ENCODE peak calls at places on chromosome 1, in eight cellular contexts. E is fibroblast of lung, Y is left ventricle myocardium inferior, P is colonic mucosa, O is lung, G is GM13977, K is Calu3, F is tibial nerve. R is an unnamed sample.

GRCh38 chr1:96722161-96722908 is 751 bp downstream of the PTBP2 start:
- DNase-seq in E (peak; percentile 86), K (peak; percentile 41), G (peak; percentile 69), F (peak; percentile 38), P (peak; percentile 70), O (peak; percentile 45), Y (peak; percentile 66), R (no peak)

GRCh38 chr1:170790651-170791071 is 126.7 kb downstream of the PRRX1 start:
- DNase-seq in E (peak; percentile 60), G (no peak), F (no peak), O (no peak), Y (no peak), P (no peak), K (no peak), R (no peak)

GRCh38 chr1:103106426-103107321 is 1.6 kb downstream of the COL11A1 start:
- DNase-seq in O (peak; percentile 37), K (peak; percentile 2), F (peak; percentile 19), P (no peak), G (peak; percentile 34), Y (no peak), E (peak; percentile 68), R (no peak)

GRCh38 chr1:25343872-25344271 is 5.7 kb downstream of the TMEM50A start:
- DNase-seq in G (no peak), P (no peak), F (no peak), O (no peak), Y (no peak), K (no peak), E (peak; percentile 93), R (no peak)

GRCh38 chr1:222454782-222455181 is 93.1 kb downstream of the HHIPL2 start:
- DNase-seq in P (no peak), F (no peak), Y (peak; percentile 25), G (no peak), K (no peak), E (peak; percentile 50), O (no peak), R (no peak)

GRCh38 chr1:170410391-170411146 is 121.4 kb upstream of the GORAB start:
- DNase-seq in F (no peak), G (no peak), E (peak; percentile 88), Y (no peak), O (no peak), K (no peak), P (no peak), R (no peak)

GRCh38 chr1:59776960-59777852 is 37.5 kb upstream of the HOOK1 start:
- DNase-seq in K (no peak), O (no peak), P (no peak), Y (no peak), G (no peak), E (peak; percentile 51), F (no peak), R (no peak)

GRCh38 chr1:90721210-90722194 is 4.4 kb upstream of the BARHL2 start:
- DNase-seq in P (peak; percentile 62), F (no peak), K (peak; percentile 71), O (no peak), Y (no peak), E (peak; percentile 25), G (peak; percentile 81), R (no peak)

GRCh38 chr1:115302390-115302961 is 35.6 kb downstream of the NGF start:
- DNase-seq in E (peak; percentile 93), Y (no peak), G (no peak), P (no peak), K (no peak), F (peak; percentile 28), O (no peak), R (no peak)

GRCh38 chr1:87004857-87005256 is 90.4 kb downstream of the HS2ST1 start:
- DNase-seq in F (no peak), P (no peak), K (no peak), E (no peak), O (no peak), G (no peak), Y (no peak), R (no peak)

GRCh38 chr1:31421404-31422040 is 8.5 kb downstream of the SERINC2 start:
- DNase-seq in Y (no peak), E (peak; percentile 28), K (peak; percentile 56), G (no peak), F (no peak), P (no peak), O (no peak), R (no peak)

GRCh38 chr1:34785875-34786470 is 5.0 kb downstream of the GJB3 start:
- DNase-seq in Y (no peak), K (no peak), F (no peak), E (no peak), G (no peak), O (no peak), P (no peak), R (no peak)

GRCh38 chr1:77888071-77888428 is 374 bp upstream of the NEXN start:
- DNase-seq in P (no peak), Y (no peak), E (peak; percentile 87), F (no peak), K (peak; percentile 25), G (no peak), O (peak; percentile 32), R (no peak)
- TF ChIP-seq CTCF in P (no peak), Y (no peak), E (peak; percentile 39), F (no peak), K (no peak), G (no peak), O (no peak), R (no peak)

DNA sequence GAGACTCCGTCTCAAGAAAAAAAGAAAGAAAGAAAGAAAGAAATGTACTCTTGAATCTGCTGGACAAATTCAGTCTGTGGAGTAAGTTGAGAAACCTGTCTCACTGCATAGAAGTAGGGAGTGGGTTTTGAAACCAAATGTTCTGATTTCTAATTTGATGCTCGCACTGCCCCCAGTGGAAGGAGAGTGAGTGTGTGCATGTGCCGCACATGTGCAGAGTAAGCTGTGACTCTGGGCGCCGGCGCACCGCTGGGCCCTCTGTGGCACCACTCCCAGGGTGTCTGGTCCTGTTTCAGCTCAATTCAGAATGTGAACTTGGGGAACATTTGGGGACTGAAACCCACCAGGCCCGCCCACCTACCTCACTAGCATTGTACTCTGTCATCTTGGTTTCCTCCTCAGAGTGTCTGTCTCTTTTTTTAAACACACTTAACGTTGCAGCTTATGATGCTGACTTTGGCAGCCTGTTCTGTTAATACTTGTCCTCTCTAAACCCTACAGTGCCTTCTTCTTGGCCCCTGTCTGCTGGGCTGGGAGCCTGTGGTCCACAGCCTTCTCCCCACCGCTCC is 104.6 kb downstream of the CACNA1E start:
- DNase-seq in G (no peak), E (no peak), P (no peak), Y (no peak), O (no peak), K (no peak), F (no peak), R (peak; percentile 9)
- TF ChIP-seq CTCF in G (peak; percentile 29), E (no peak), P (no peak), Y (no peak), O (no peak), K (no peak), F (no peak), R (peak; percentile 34)

GRCh38 chr1:147496571-147496970 is 44.7 kb upstream of the BCL9 start:
- DNase-seq in F (no peak), G (no peak), P (no peak), Y (peak; percentile 33), O (peak; percentile 33), E (peak; percentile 48), K (peak; percentile 62), R (no peak)
- TF ChIP-seq CTCF in F (no peak), G (no peak), P (peak; percentile 16), Y (peak; percentile 64), O (no peak), E (peak; percentile 61), K (peak; percentile 32), R (peak; percentile 14)

GRCh38 chr1:245663841-245664240 is 509.1 kb downstream of the KIF26B start:
- DNase-seq in K (no peak), E (no peak), G (no peak), P (no peak), O (no peak), F (no peak), Y (no peak), R (no peak)
- TF ChIP-seq CTCF in K (no peak), E (no peak), G (no peak), P (no peak), O (no peak), F (no peak), Y (no peak), R (no peak)